ENCODE peak calls at places on chromosomes 6 and 20, in four cellular contexts. E, N, J and V are unnamed samples.

GRCh38 chr6:133286765-133287164 is 45.6 kb downstream of the EYA4 start:
- DNase-seq in J (no peak), E (no peak), N (no peak), V (no peak)

GRCh38 chr20:41141153-41141815 is 3.9 kb downstream of the PLCG1 start:
- DNase-seq in J (no peak), E (no peak), N (no peak), V (no peak)

GRCh38 chr6:36204068-36204753 is 7.7 kb downstream of the BRPF3 start:
- DNase-seq in E (no peak), N (no peak), J (no peak), V (no peak)

GRCh38 chr6:119426619-119427018 is 77.1 kb upstream of the MAN1A1 start:
- DNase-seq in E (no peak), N (no peak), J (no peak), V (no peak)

GRCh38 chr20:57004416-57004815 is 262.0 kb downstream of the BMP7 start:
- DNase-seq in J (no peak), N (no peak), E (no peak), V (no peak)

GRCh38 chr20:42401598-42401997 is 783.4 kb upstream of the CHD6 start:
- DNase-seq in J (no peak), E (no peak), N (no peak), V (no peak)

GRCh38 chr6:35780719-35781118 is at the start of gene CLPSL1:
- DNase-seq in E (no peak), N (no peak), J (no peak), V (no peak)

GRCh38 chr6:113050010-113050893 is 703.1 kb downstream of the RFPL4B start:
- DNase-seq in J (no peak), E (no peak), N (no peak), V (peak; percentile 70)

GRCh38 chr6:136790411-136791295 is 1.6 kb downstream of the MAP3K5 start:
- DNase-seq in E (no peak), N (no peak), J (no peak), V (no peak)

GRCh38 chr20:58515240-58516212 is at the start of gene APCDD1L:
- DNase-seq in J (no peak), N (no peak), E (peak; percentile 64), V (peak; percentile 22)

GRCh38 chr6:22062807-22063408 is 233.9 kb downstream of the PRL start:
- DNase-seq in N (no peak), E (no peak), J (no peak), V (no peak)

GRCh38 chr20:19001177-19001576 is 187.6 kb downstream of the SCP2D1 start:
- DNase-seq in N (no peak), J (no peak), E (no peak), V (no peak)